ENCODE peak calls at places on chromosomes 2 and 18, in five cellular contexts. H is body of pancreas, Y is IMR-90, I is pancreas, M is cardiac muscle cell. V is an unnamed sample.

GRCh38 chr18:70469916-70470315 is 181.1 kb downstream of the SOCS6 start:
- DNase-seq in H (no peak), Y (no peak), I (no peak), M (peak), V (no peak)

GRCh38 chr2:240981273-240981672 is 17.1 kb upstream of the SNED1 start:
- DNase-seq in H (no peak), Y (peak), I (no peak), M (no peak), V (no peak)

GRCh38 chr18:58491773-58492752 is 136.8 kb downstream of the ALPK2 start:
- DNase-seq in H (no peak), Y (no peak), I (no peak), M (no peak), V (no peak)

GRCh38 chr2:158726906-158727592 is 68.1 kb upstream of the DAPL1 start:
- DNase-seq in H (no peak), Y (no peak), I (no peak), M (no peak), V (peak)

GRCh38 chr2:176614930-176615329 is 345.7 kb downstream of the MTX2 start:
- DNase-seq in H (no peak), Y (no peak), I (no peak), M (no peak), V (no peak)

GRCh38 chr2:40027968-40028367 is 248.9 kb upstream of the THUMPD2 start:
- DNase-seq in H (no peak), Y (peak), I (no peak), M (no peak), V (no peak)

GRCh38 chr2:56540467-56540866 is 356.7 kb downstream of the CCDC85A start:
- DNase-seq in H (no peak), Y (no peak), I (no peak), M (no peak), V (no peak)

GRCh38 chr18:57542126-57542525 is 44.4 kb downstream of the FECH start:
- DNase-seq in H (no peak), Y (peak), I (no peak), M (no peak), V (no peak)

GRCh38 chr2:227515742-227516141 is 43.8 kb downstream of the AGFG1 start:
- DNase-seq in H (no peak), Y (no peak), I (no peak), M (no peak), V (no peak)

GRCh38 chr2:159286709-159287441 is 372 bp upstream of the WDSUB1 start:
- DNase-seq in H (peak), Y (peak), I (peak), M (peak), V (peak)

GRCh38 chr2:77228379-77228778 is 293.8 kb downstream of the LRRTM4 start:
- DNase-seq in H (no peak), Y (no peak), I (no peak), M (no peak), V (no peak)

GRCh38 chr2:231425811-231426703 is 30.5 kb downstream of the B3GNT7 start:
- DNase-seq in H (no peak), Y (no peak), I (no peak), M (no peak), V (no peak)

DNA sequence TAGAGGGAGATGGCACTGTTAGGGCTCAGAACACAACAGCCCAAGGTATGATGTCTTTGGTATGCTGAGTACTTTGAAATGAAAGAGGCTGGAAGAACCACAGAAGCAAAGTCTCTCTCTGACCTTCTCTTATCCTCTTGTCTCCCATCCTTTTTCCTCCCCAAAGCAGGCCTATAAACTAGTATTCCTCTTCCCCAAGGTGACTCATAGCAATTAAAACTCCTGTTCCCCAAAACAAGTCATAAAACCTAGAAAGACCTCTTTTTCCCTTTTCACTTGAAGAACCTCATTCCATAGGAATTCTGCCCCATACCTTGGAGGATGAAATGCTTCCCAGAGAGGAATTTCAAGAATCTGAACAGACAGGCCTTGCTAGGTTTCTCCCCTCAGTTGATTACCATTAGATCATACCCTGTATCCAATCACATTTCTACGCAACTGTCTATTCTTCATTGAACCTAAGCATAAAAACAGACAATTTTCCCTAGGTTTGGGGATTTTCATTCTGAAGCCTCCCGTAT is 25.7 kb downstream of the MDH1 start:
- DNase-seq in H (no peak), Y (peak), I (no peak), M (peak), V (no peak)
- H3K27ac ChIP-seq in H (peak), Y (no peak), I (peak), M (peak), V (no peak)

GRCh38 chr2:50729306-50730105 is 302.4 kb downstream of the NRXN1 start:
- DNase-seq in H (no peak), Y (no peak), I (no peak), M (no peak), V (no peak)
- H3K27ac ChIP-seq in H (no peak), Y (no peak), I (no peak), M (no peak), V (no peak)

GRCh38 chr2:168138369-168138768 is 109.0 kb downstream of the STK39 start:
- DNase-seq in H (peak), Y (no peak), I (no peak), M (no peak), V (no peak)
- H3K27ac ChIP-seq in H (peak), Y (no peak), I (no peak), M (no peak), V (no peak)

DNA sequence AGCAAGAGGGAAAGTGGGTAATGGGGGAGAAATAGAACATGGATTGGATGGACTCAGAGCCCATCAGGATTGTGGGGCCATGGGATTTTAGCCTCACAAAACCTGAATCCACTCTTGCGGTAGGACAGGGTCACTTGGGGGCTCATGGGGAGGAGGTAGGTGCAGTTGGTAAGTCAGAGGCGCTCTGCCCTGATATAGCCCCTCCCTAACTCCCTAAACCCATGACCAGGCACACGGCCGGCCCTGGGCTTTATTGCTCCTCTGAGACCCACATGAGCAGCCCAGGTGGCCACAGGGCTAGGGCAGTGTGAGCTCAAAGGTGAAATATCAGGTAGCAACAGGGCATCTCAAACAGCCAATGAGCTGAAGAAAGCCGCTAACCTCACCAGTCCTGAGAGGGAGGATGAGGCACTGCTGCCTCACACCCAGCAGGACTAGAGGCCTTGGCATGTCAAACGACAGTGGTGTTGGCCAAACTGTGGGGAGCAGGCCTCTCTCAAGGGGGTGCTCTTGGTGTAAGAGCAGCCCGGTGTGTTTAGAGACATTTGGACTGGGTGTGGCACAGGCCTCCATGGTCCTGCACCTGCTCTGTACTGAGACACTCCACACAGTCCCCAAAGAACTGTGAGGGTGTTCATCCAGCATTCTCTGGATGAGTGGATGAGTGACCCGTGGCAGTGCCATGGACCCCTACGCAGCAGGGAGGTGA is 90.8 kb upstream of the HS6ST1 start:
- DNase-seq in H (no peak), Y (no peak), I (no peak), M (no peak), V (no peak)
- H3K27ac ChIP-seq in H (no peak), Y (peak), I (no peak), M (no peak), V (no peak)

GRCh38 chr18:45108754-45109153 is 428.1 kb downstream of the SETBP1 start:
- DNase-seq in H (no peak), Y (no peak), I (no peak), M (no peak), V (no peak)

GRCh38 chr18:45106331-45106774 is 425.7 kb downstream of the SETBP1 start:
- DNase-seq in H (peak), Y (no peak), I (no peak), M (no peak), V (no peak)

GRCh38 chr18:45104071-45104440 is 423.4 kb downstream of the SETBP1 start:
- DNase-seq in H (no peak), Y (no peak), I (no peak), M (no peak), V (no peak)

GRCh38 chr18:45109271-45109670 is 428.6 kb downstream of the SETBP1 start:
- DNase-seq in H (no peak), Y (no peak), I (no peak), M (no peak), V (no peak)

DNA sequence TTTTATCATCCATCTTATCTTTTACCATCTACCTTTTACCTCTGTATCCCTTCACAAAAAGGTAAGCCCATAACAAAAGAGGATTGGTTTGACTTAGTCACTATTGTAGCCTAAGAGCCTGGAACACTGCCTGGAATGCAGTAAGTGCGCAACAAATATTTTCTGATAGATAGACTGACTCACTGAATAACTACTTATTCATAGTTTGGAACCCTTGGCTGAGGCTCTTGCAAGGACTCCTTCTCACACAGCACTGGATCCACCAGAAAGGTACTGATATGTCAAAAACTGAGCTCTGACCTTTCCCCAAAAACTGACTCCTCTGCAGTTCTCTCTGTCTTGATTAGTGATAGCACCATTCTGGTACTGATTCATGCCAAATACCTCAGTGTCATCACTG is 426.7 kb downstream of the SETBP1 start:
- DNase-seq in H (no peak), Y (peak), I (no peak), M (no peak), V (no peak)
- H3K27ac ChIP-seq in H (no peak), Y (no peak), I (no peak), M (no peak), V (no peak)

GRCh38 chr2:74002515-74003391 is 18.0 kb downstream of the TET3 start:
- DNase-seq in H (peak), Y (peak), I (peak), M (peak), V (peak)
- H3K27ac ChIP-seq in H (no peak), Y (peak), I (no peak), M (peak), V (peak)

DNA sequence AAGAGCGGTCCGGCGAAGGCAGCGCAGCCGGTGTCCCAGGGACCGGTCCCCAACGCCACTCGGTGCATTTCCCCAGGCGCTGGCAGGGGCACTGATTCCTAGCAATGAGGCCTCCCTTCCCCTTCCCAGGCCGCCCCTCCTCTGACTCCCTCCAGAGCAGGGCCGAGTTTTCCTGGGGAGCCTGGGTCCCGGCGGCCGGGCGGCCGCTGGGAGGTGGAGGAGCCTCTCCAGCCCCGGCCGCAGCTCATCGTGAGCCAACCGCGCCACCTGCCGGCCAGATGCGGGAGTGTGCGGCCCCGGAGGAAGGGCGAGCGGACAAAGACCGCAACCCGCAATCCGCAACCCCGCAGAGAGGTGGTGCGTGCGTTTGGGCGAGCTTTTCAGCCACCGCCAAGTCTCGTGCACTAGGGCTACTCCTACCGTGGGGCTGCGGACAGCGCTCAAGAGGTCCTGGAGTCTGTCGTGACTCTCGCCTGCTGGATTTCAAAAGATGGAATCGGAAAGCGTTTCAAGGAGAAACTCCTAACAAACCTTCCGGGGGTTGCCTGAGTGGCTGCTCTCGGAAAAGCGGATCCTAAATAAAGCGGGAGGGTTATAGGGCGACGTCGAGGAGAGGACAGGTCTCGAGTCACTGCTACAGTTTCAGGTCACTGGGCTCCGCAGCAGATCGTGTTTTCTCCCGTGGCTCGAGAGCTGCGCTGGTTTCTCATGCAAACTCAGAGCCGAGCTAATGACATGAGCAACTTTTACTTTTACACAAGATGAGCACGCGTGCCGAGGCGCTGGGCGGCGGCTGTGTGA is 1.5 kb upstream of the EPHA4 start:
- DNase-seq in H (peak), Y (peak), I (peak), M (peak), V (peak)
- H3K27ac ChIP-seq in H (peak), Y (peak), I (peak), M (peak), V (peak)

DNA sequence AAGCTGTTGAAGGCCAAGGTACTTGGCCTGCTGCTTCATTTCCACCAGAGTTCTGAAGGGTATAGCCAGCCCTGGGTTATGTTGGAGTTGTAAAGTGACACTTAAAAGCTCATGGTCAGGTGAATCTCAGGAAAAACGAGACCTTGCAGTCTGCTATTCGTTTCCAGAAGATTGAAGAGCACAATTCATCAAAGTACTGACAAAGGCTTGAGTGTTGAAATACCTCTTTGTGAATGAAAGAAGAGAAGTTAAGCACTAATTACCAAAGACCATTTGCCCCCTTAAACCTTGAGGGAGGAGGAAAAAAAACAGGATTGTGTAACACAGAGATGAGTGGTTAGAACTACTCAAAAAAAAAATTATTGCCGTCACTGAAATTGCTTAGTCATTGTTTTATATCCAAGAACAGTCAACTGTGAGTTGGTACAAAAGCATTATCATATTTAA is 48.6 kb downstream of the MAP2 start:
- DNase-seq in H (no peak), Y (peak), I (no peak), M (peak), V (no peak)
- H3K27ac ChIP-seq in H (peak), Y (no peak), I (no peak), M (no peak), V (no peak)

GRCh38 chr18:44458777-44459176 is 221.9 kb upstream of the SETBP1 start:
- DNase-seq in H (no peak), Y (peak), I (no peak), M (no peak), V (no peak)
- H3K27ac ChIP-seq in H (no peak), Y (no peak), I (no peak), M (no peak), V (no peak)